ENCODE peak calls at places on chromosome 15, in five cellular contexts. One of them, this sample, is unnamed.

GRCh38 chr15:78290222-78290621 is 9.2 kb downstream of the SKIC8 start:
- DNase-seq in HTR-8/SVneo: no peak
- DNase-seq in ACHN: no peak
- DNase-seq in SJSA1: no peak
- DNase-seq in mesenchymal stem cell: no peak
- DNase-seq in this sample: no peak

GRCh38 chr15:95448531-95449210 is 881.8 kb upstream of the NR2F2 start:
- DNase-seq in mesenchymal stem cell: no peak
- DNase-seq in ACHN: no peak
- DNase-seq in HTR-8/SVneo: no peak
- DNase-seq in SJSA1: no peak
- DNase-seq in this sample: peak

GRCh38 chr15:78751602-78751979 is 59.7 kb downstream of the ADAMTS7 start:
- DNase-seq in mesenchymal stem cell: no peak
- DNase-seq in SJSA1: no peak
- DNase-seq in HTR-8/SVneo: no peak
- DNase-seq in ACHN: no peak
- DNase-seq in this sample: no peak

GRCh38 chr15:25682349-25682748 is 180.8 kb downstream of the ATP10A start:
- DNase-seq in HTR-8/SVneo: no peak
- DNase-seq in ACHN: no peak
- DNase-seq in mesenchymal stem cell: no peak
- DNase-seq in SJSA1: no peak
- DNase-seq in this sample: no peak

GRCh38 chr15:22229971-22230815 is 149.9 kb downstream of the OR4M2 start:
- DNase-seq in mesenchymal stem cell: no peak
- DNase-seq in SJSA1: no peak
- DNase-seq in ACHN: no peak
- DNase-seq in HTR-8/SVneo: no peak
- DNase-seq in this sample: no peak

GRCh38 chr15:84782346-84782745 is 34.0 kb downstream of the ZNF592 start:
- DNase-seq in SJSA1: no peak
- DNase-seq in mesenchymal stem cell: no peak
- DNase-seq in HTR-8/SVneo: no peak
- DNase-seq in ACHN: no peak
- DNase-seq in this sample: no peak

GRCh38 chr15:76973362-76973743 is 21.6 kb upstream of the PSTPIP1 start:
- DNase-seq in HTR-8/SVneo: peak
- DNase-seq in SJSA1: no peak
- DNase-seq in mesenchymal stem cell: peak
- DNase-seq in ACHN: peak
- DNase-seq in this sample: no peak

GRCh38 chr15:72604794-72605193 is 49.7 kb upstream of the GOLGA6B start:
- DNase-seq in HTR-8/SVneo: no peak
- DNase-seq in ACHN: no peak
- DNase-seq in mesenchymal stem cell: peak
- DNase-seq in SJSA1: no peak
- DNase-seq in this sample: no peak

GRCh38 chr15:80619677-80620076 is 75.4 kb upstream of the ABHD17C start:
- DNase-seq in HTR-8/SVneo: no peak
- DNase-seq in SJSA1: no peak
- DNase-seq in ACHN: no peak
- DNase-seq in mesenchymal stem cell: no peak
- DNase-seq in this sample: no peak

GRCh38 chr15:70488002-70488605 is 275.3 kb downstream of the UACA start:
- DNase-seq in mesenchymal stem cell: peak
- DNase-seq in SJSA1: peak
- DNase-seq in HTR-8/SVneo: peak
- DNase-seq in ACHN: peak
- DNase-seq in this sample: peak

GRCh38 chr15:49521802-49522201 is 98.8 kb downstream of the FGF7 start:
- DNase-seq in SJSA1: no peak
- DNase-seq in ACHN: no peak
- DNase-seq in mesenchymal stem cell: no peak
- DNase-seq in HTR-8/SVneo: no peak
- DNase-seq in this sample: no peak

GRCh38 chr15:20340931-20341661 is 200.5 kb downstream of the GOLGA6L6 start:
- DNase-seq in HTR-8/SVneo: no peak
- DNase-seq in ACHN: no peak
- DNase-seq in SJSA1: peak
- DNase-seq in mesenchymal stem cell: no peak
- DNase-seq in this sample: no peak

GRCh38 chr15:31091531-31091930 is 10.0 kb downstream of the TRPM1 start:
- DNase-seq in SJSA1: peak
- DNase-seq in mesenchymal stem cell: peak
- DNase-seq in HTR-8/SVneo: peak
- DNase-seq in ACHN: peak
- DNase-seq in this sample: peak

GRCh38 chr15:63156708-63157065 is 590 bp downstream of the RPS27L start:
- DNase-seq in ACHN: peak
- DNase-seq in HTR-8/SVneo: no peak
- DNase-seq in SJSA1: peak
- DNase-seq in mesenchymal stem cell: peak
- DNase-seq in this sample: peak

GRCh38 chr15:62560943-62561571 is 396.0 kb upstream of the C2CD4B start:
- DNase-seq in SJSA1: no peak
- DNase-seq in HTR-8/SVneo: no peak
- DNase-seq in ACHN: no peak
- DNase-seq in mesenchymal stem cell: no peak
- DNase-seq in this sample: no peak

GRCh38 chr15:92035961-92036360 is 182.5 kb downstream of the SLCO3A1 start:
- DNase-seq in HTR-8/SVneo: no peak
- DNase-seq in mesenchymal stem cell: no peak
- DNase-seq in SJSA1: no peak
- DNase-seq in ACHN: no peak
- DNase-seq in this sample: no peak

GRCh38 chr15:32818758-32819405 is 101.1 kb downstream of the GREM1 start:
- DNase-seq in SJSA1: no peak
- DNase-seq in mesenchymal stem cell: peak
- DNase-seq in HTR-8/SVneo: peak
- DNase-seq in ACHN: no peak
- DNase-seq in this sample: peak

GRCh38 chr15:85649372-85649771 is 145.4 kb downstream of the KLHL25 start:
- DNase-seq in ACHN: no peak
- DNase-seq in SJSA1: no peak
- DNase-seq in HTR-8/SVneo: peak
- DNase-seq in mesenchymal stem cell: peak
- DNase-seq in this sample: peak

GRCh38 chr15:94075349-94075748 is 156.0 kb upstream of the MCTP2 start:
- DNase-seq in mesenchymal stem cell: peak
- DNase-seq in SJSA1: no peak
- DNase-seq in ACHN: no peak
- DNase-seq in HTR-8/SVneo: no peak
- DNase-seq in this sample: no peak

GRCh38 chr15:101127503-101128076 is 124.3 kb downstream of the CHSY1 start:
- DNase-seq in HTR-8/SVneo: peak
- DNase-seq in ACHN: peak
- DNase-seq in SJSA1: peak
- DNase-seq in mesenchymal stem cell: peak
- DNase-seq in this sample: peak

GRCh38 chr15:84624359-84624758 is 23.6 kb downstream of the ZSCAN2 start:
- DNase-seq in SJSA1: no peak
- DNase-seq in mesenchymal stem cell: no peak
- DNase-seq in ACHN: no peak
- DNase-seq in HTR-8/SVneo: no peak
- DNase-seq in this sample: no peak

GRCh38 chr15:85563328-85563727 is 182.9 kb downstream of the AKAP13 start:
- DNase-seq in ACHN: no peak
- DNase-seq in mesenchymal stem cell: peak
- DNase-seq in SJSA1: no peak
- DNase-seq in HTR-8/SVneo: no peak
- DNase-seq in this sample: no peak

GRCh38 chr15:101694261-101694660 is 30.0 kb downstream of the TARS3 start:
- DNase-seq in ACHN: no peak
- DNase-seq in SJSA1: no peak
- DNase-seq in mesenchymal stem cell: no peak
- DNase-seq in HTR-8/SVneo: no peak
- DNase-seq in this sample: no peak

GRCh38 chr15:90071220-90071807 is 31.0 kb downstream of the IDH2 start:
- DNase-seq in SJSA1: peak
- DNase-seq in HTR-8/SVneo: peak
- DNase-seq in mesenchymal stem cell: peak
- DNase-seq in ACHN: peak
- DNase-seq in this sample: peak

GRCh38 chr15:74132681-74133070 is 2.3 kb downstream of the ISLR2 start:
- DNase-seq in HTR-8/SVneo: no peak
- DNase-seq in SJSA1: no peak
- DNase-seq in ACHN: no peak
- DNase-seq in mesenchymal stem cell: no peak
- DNase-seq in this sample: no peak

GRCh38 chr15:27545494-27546255 is 553.4 kb downstream of the OCA2 start:
- DNase-seq in SJSA1: no peak
- DNase-seq in ACHN: peak
- DNase-seq in mesenchymal stem cell: no peak
- DNase-seq in HTR-8/SVneo: no peak
- DNase-seq in this sample: no peak

GRCh38 chr15:34160735-34161134 is 49.2 kb downstream of the KATNBL1 start:
- DNase-seq in mesenchymal stem cell: no peak
- DNase-seq in ACHN: no peak
- DNase-seq in HTR-8/SVneo: no peak
- DNase-seq in SJSA1: no peak
- DNase-seq in this sample: no peak

GRCh38 chr15:61382927-61383326 is 153.8 kb upstream of the RORA start:
- DNase-seq in mesenchymal stem cell: peak
- DNase-seq in ACHN: no peak
- DNase-seq in SJSA1: no peak
- DNase-seq in HTR-8/SVneo: no peak
- DNase-seq in this sample: no peak

GRCh38 chr15:78007965-78008886 is 69.3 kb downstream of the TBC1D2B start:
- DNase-seq in ACHN: peak
- DNase-seq in mesenchymal stem cell: no peak
- DNase-seq in HTR-8/SVneo: no peak
- DNase-seq in SJSA1: no peak
- DNase-seq in this sample: no peak

GRCh38 chr15:96124436-96124835 is 206.1 kb upstream of the NR2F2 start:
- DNase-seq in SJSA1: no peak
- DNase-seq in HTR-8/SVneo: no peak
- DNase-seq in mesenchymal stem cell: no peak
- DNase-seq in ACHN: no peak
- DNase-seq in this sample: no peak

GRCh38 chr15:88744548-88745020 is 58.7 kb upstream of the ACAN start:
- DNase-seq in HTR-8/SVneo: peak
- DNase-seq in ACHN: no peak
- DNase-seq in mesenchymal stem cell: peak
- DNase-seq in SJSA1: no peak
- DNase-seq in this sample: no peak

GRCh38 chr15:99911824-99912223 is 178.6 kb upstream of the LYSMD4 start:
- DNase-seq in ACHN: no peak
- DNase-seq in SJSA1: no peak
- DNase-seq in HTR-8/SVneo: no peak
- DNase-seq in mesenchymal stem cell: no peak
- DNase-seq in this sample: peak